ENCODE peak calls at places on chromosomes 11 and 22, in seven cellular contexts. E is body of pancreas; Z is mesenchymal stem cell; F is heart left ventricle; Y is testis; M is effector memory CD4-positive, alpha-beta T cell; K is thoracic aorta. G is an unnamed sample. For H3K4me1, the result is how much of the 10 kb centered on the place peaks cover.

GRCh38 chr11:78834886-78835285 is 260.2 kb upstream of the NARS2 start:
- DNase-seq in E (no peak), Z (no peak), F (no peak), Y (no peak), M (no peak), K (no peak), G (no peak)

GRCh38 chr11:134647066-134647746 is 235.2 kb upstream of the B3GAT1 start:
- DNase-seq in E (no peak), Z (no peak), F (no peak), Y (no peak), M (no peak), K (no peak), G (no peak)

GRCh38 chr11:4539603-4540219 is 5.3 kb upstream of the OR52M1 start:
- DNase-seq in E (peak), Z (peak), F (peak), Y (peak), M (peak), K (peak), G (peak)

GRCh38 chr11:117589024-117589423 is 208.0 kb downstream of the DSCAML1 start:
- DNase-seq in E (no peak), Z (no peak), F (no peak), Y (no peak), M (no peak), K (no peak), G (no peak)

GRCh38 chr11:65437436-65438227 is 15.0 kb downstream of the NEAT1 start:
- DNase-seq in E (no peak), Z (peak), F (peak), Y (no peak), M (no peak), K (no peak), G (no peak)

GRCh38 chr11:132638421-132638820 is 893.9 kb downstream of the OPCML start:
- DNase-seq in E (no peak), Z (no peak), F (no peak), Y (no peak), M (no peak), K (no peak), G (no peak)

GRCh38 chr22:19554834-19555404 is 30.7 kb upstream of the CLDN5 start:
- DNase-seq in E (no peak), Z (peak), F (no peak), Y (no peak), M (no peak), K (no peak), G (peak)

GRCh38 chr11:102199673-102200072 is 89.4 kb downstream of the YAP1 start:
- DNase-seq in E (no peak), Z (no peak), F (no peak), Y (no peak), M (no peak), K (no peak), G (no peak)

GRCh38 chr11:59822989-59823566 is 12.5 kb upstream of the MRPL16 start:
- DNase-seq in E (peak), Z (peak), F (no peak), Y (peak), M (no peak), K (no peak), G (peak)

GRCh38 chr22:42343551-42344081 is 73.2 kb upstream of the TCF20 start:
- DNase-seq in E (no peak), Z (no peak), F (no peak), Y (no peak), M (no peak), K (no peak), G (peak)

GRCh38 chr22:49292909-49293308 is 534.8 kb downstream of the BRD1 start:
- DNase-seq in E (no peak), Z (no peak), F (no peak), Y (peak), M (no peak), K (no peak), G (no peak)

GRCh38 chr22:21866821-21867527 is 471 bp downstream of the MAPK1 start:
- DNase-seq in E (peak), Z (no peak), F (no peak), Y (peak), M (no peak), K (no peak), G (peak)

GRCh38 chr11:62566247-62566646 is 7.4 kb downstream of the EEF1G start:
- DNase-seq in E (no peak), Z (no peak), F (no peak), Y (no peak), M (no peak), K (no peak), G (no peak)

GRCh38 chr11:36103933-36104530 is 160.2 kb downstream of the LDLRAD3 start:
- DNase-seq in E (no peak), Z (no peak), F (no peak), Y (no peak), M (no peak), K (no peak), G (no peak)

GRCh38 chr22:46429327-46429853 is 93.9 kb downstream of the TRMU start:
- DNase-seq in E (no peak), Z (no peak), F (no peak), Y (no peak), M (no peak), K (no peak), G (no peak)

GRCh38 chr22:46432164-46433068 is 96.9 kb downstream of the TRMU start:
- DNase-seq in E (no peak), Z (no peak), F (peak), Y (no peak), M (no peak), K (no peak), G (no peak)

GRCh38 chr22:46433318-46433717 is 97.8 kb downstream of the TRMU start:
- DNase-seq in E (no peak), Z (no peak), F (no peak), Y (no peak), M (no peak), K (no peak), G (no peak)

GRCh38 chr22:46428602-46429326 is 93.2 kb downstream of the TRMU start:
- DNase-seq in E (no peak), Z (no peak), F (no peak), Y (no peak), M (no peak), K (no peak), G (no peak)

DNA sequence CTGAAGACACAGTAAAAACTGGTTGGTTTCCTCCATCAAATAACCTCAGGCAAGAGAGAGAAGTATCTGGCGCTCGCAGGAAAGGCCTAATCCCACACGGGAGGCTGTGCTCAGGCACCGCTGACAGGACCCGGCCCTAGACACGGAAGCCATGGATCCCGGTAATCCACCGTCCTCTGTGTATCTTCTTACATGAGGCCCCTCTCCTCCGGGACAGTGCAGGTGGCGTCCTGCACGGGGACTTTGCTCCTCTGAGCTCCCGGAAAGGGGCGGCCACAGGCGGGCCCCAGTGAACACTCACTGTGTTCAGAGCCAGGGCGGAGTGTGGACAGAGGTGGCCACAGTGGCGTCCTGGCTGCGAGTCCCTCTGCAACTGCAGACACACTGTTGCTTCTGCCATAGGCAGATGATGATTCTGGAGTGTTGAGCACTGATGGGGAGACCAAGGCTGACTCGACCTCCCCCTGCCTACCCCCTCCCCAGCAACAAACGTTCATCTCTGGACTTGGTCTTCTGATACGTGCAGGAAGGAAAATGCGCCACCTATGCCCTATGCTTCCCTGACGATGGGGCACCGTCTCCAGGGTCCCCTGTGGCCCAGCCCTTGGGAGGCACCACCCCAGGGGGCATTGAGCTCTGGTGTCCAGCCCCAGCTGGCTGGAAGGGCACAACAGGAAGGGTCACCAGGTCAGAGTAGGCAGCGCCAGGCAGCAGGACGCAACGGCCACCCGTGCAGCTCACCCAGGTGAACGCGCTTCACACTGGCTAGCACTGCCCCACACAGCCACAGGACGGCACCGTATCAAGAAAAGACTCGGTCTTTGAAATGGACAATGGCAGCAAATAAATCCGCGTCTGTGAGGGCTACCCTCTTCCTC is 95.7 kb downstream of the TRMU start:
- DNase-seq in E (no peak), Z (no peak), F (no peak), Y (no peak), M (no peak), K (no peak), G (no peak)
- H3K4me1 ChIP-seq in E (under half), Z (under half), F (under half), Y (under half), M (under half), K (under half), G (under half)

GRCh38 chr11:10655931-10656576 is 37.5 kb downstream of the IRAG1 start:
- DNase-seq in E (no peak), Z (peak), F (no peak), Y (no peak), M (no peak), K (no peak), G (no peak)
- H3K4me1 ChIP-seq in E (under half), Z (under half), F (under half), Y (half or more), M (under half), K (half or more), G (under half)

DNA sequence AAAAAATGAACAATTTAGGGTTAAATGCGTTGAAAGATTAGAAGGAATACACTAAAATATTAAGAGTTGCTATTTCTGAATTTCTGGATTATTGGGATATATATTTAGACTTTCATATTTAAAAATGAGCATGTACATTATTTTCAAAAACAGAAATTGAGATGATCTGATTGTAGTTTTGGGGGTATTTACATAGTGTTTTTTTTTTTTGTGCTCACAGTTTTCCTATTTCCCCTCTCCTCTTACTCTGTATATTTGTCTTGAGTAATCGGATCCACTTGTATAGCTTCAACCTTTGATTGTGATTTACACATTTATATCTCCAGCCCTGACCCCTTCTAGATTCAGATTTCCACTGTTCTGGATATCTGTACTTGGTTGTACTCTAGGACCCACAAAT is 5.3 kb downstream of the USP47 start:
- DNase-seq in E (no peak), Z (no peak), F (no peak), Y (no peak), M (no peak), K (no peak), G (no peak)
- H3K4me1 ChIP-seq in E (half or more), Z (under half), F (under half), Y (under half), M (under half), K (half or more), G (under half)

GRCh38 chr11:97854357-97854756 is 1166.4 kb upstream of the CNTN5 start:
- DNase-seq in E (no peak), Z (no peak), F (no peak), Y (no peak), M (no peak), K (no peak), G (no peak)
- H3K4me1 ChIP-seq in E (under half), Z (under half), F (under half), Y (under half), M (under half), K (under half), G (under half)

GRCh38 chr11:128739589-128739988 is 45.7 kb downstream of the FLI1 start:
- DNase-seq in E (no peak), Z (no peak), F (no peak), Y (no peak), M (no peak), K (no peak), G (no peak)
- H3K4me1 ChIP-seq in E (under half), Z (under half), F (under half), Y (under half), M (half or more), K (under half), G (under half)

DNA sequence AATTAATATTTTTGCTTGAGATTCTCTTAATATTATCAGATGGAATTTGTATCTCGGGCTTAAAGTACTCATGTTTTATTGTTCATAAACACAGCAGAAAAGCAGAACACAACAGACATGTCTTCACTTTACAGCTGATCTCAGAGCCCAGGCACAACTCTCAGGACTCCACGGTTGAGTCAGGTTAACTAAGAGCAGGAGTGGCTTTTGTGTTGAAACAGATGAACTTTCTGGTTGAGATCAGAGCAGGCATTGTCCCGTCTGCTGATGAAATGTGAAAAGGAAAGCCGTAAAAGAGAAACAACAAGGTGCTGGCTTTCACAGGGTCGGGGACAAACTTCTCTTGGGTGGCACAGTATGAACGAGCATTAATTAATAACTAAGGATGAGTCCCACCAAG is 49.0 kb downstream of the JHY start:
- DNase-seq in E (no peak), Z (no peak), F (no peak), Y (no peak), M (no peak), K (no peak), G (no peak)
- H3K4me1 ChIP-seq in E (under half), Z (under half), F (under half), Y (under half), M (under half), K (under half), G (under half)

GRCh38 chr11:28835790-28836189 is 727.6 kb downstream of the METTL15 start:
- DNase-seq in E (no peak), Z (peak), F (no peak), Y (no peak), M (no peak), K (no peak), G (no peak)
- H3K4me1 ChIP-seq in E (under half), Z (under half), F (under half), Y (under half), M (under half), K (under half), G (under half)

GRCh38 chr22:37659066-37659896 is 758 bp downstream of the PDXP start:
- DNase-seq in E (peak), Z (no peak), F (no peak), Y (peak), M (no peak), K (no peak), G (no peak)

GRCh38 chr22:37661160-37661924 is 2.8 kb downstream of the PDXP start:
- DNase-seq in E (peak), Z (peak), F (no peak), Y (peak), M (no peak), K (no peak), G (peak)

GRCh38 chr22:37660709-37661045 is 2.2 kb downstream of the PDXP start:
- DNase-seq in E (no peak), Z (no peak), F (no peak), Y (no peak), M (no peak), K (no peak), G (no peak)

GRCh38 chr22:37658133-37659065 is at the start of gene PDXP:
- DNase-seq in E (peak), Z (peak), F (peak), Y (peak), M (peak), K (peak), G (peak)

GRCh38 chr22:37659897-37660708 is 1.6 kb downstream of the PDXP start:
- DNase-seq in E (no peak), Z (no peak), F (no peak), Y (no peak), M (no peak), K (no peak), G (no peak)
- H3K4me1 ChIP-seq in E (under half), Z (under half), F (under half), Y (under half), M (under half), K (under half), G (under half)

DNA sequence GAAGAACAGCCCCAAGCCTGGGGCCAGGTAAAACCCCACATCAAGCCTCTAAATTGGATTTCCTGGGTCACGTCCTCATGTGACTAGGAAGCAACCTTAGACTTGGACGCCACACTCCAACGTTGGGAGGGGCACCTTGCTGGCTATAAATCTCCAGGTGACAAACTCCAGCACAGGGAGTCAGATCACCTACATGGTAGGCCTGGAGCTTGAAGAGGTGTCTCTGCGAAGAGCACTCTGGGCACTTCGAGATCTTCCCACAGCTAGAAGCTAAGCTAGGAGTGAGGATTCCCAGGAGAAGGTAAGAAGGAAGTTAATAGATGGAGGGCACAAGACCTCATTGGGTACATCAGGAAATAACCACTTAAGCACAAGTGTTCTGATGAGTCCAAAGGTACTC is 77.1 kb upstream of the GNAZ start:
- DNase-seq in E (no peak), Z (no peak), F (no peak), Y (no peak), M (no peak), K (no peak), G (no peak)
- H3K4me1 ChIP-seq in E (under half), Z (under half), F (under half), Y (under half), M (under half), K (under half), G (under half)